ENCODE peak calls at places on chromosomes 2 and 18, in five cellular contexts. V is AG10803; A is psoas muscle; S is activated CD8-positive, alpha-beta memory T cell treated with anti-CD3 and anti-CD28 coated beads, Interleukin-2, amount 50 U/mL, for 48 hours; I is naive B cell. W is an unnamed sample.
A peak's percentile ranks its signal among the peaks of the same experiment; 100 is the strongest.

GRCh38 chr18:31563778-31564177 is 27.9 kb upstream of the TTR start:
- DNase-seq in V (no peak), A (no peak), S (no peak), I (no peak), W (no peak)

GRCh38 chr2:232260075-232260474 is 118.5 kb upstream of the ALPP start:
- DNase-seq in V (peak; percentile 92), A (no peak), S (no peak), I (no peak), W (no peak)

GRCh38 chr2:44543773-44544725 is 182.3 kb downstream of the CAMKMT start:
- DNase-seq in V (peak; percentile 17), A (no peak), S (no peak), I (no peak), W (no peak)

GRCh38 chr2:69561041-69561550 is 82.4 kb downstream of the AAK1 start:
- DNase-seq in V (no peak), A (no peak), S (no peak), I (no peak), W (no peak)

GRCh38 chr2:30741576-30741975 is 65.7 kb downstream of the CAPN13 start:
- DNase-seq in V (no peak), A (no peak), S (no peak), I (no peak), W (no peak)

GRCh38 chr2:119234021-119235019 is 10.7 kb downstream of the STEAP3 start:
- DNase-seq in V (no peak), A (no peak), S (no peak), I (no peak), W (no peak)

GRCh38 chr2:193240752-193241151 is 1046.0 kb upstream of the TMEFF2 start:
- DNase-seq in V (no peak), A (no peak), S (no peak), I (no peak), W (no peak)

GRCh38 chr2:202278036-202278760 is 12.6 kb downstream of the NOP58 start:
- DNase-seq in V (peak; percentile 74), A (no peak), S (no peak), I (no peak), W (no peak)

GRCh38 chr2:158905824-158906223 is 62.6 kb upstream of the TANC1 start:
- DNase-seq in V (no peak), A (no peak), S (no peak), I (no peak), W (no peak)

GRCh38 chr2:234732404-234733092 is 219.3 kb upstream of the SH3BP4 start:
- DNase-seq in V (no peak), A (no peak), S (no peak), I (no peak), W (no peak)

GRCh38 chr2:20611077-20611843 is 39.6 kb downstream of the HS1BP3 start:
- DNase-seq in V (peak; percentile 73), A (peak; percentile 84), S (no peak), I (no peak), W (no peak)